ENCODE peak calls at places on chromosomes 5 and 9, in nine cellular contexts. One of them, this sample, is unnamed.

GRCh38 chr9:80797841-80798688 is 891.3 kb downstream of the TLE1 start:
- DNase-seq in tibial nerve: no peak
- DNase-seq in CD8-positive, alpha-beta T cell: no peak
- DNase-seq in Peyer's patch: no peak
- DNase-seq in fibroblast of lung: peak; percentile 90
- DNase-seq in OCI-LY7: no peak
- DNase-seq in cardiac muscle cell: no peak
- DNase-seq in A549: no peak
- DNase-seq in left ventricle myocardium inferior: peak; percentile 31
- DNase-seq in this sample: no peak

GRCh38 chr5:69364414-69364813 is 4.9 kb downstream of the AK6 start:
- DNase-seq in tibial nerve: no peak
- DNase-seq in CD8-positive, alpha-beta T cell: no peak
- DNase-seq in Peyer's patch: no peak
- DNase-seq in fibroblast of lung: peak; percentile 13
- DNase-seq in OCI-LY7: peak; percentile 51
- DNase-seq in cardiac muscle cell: no peak
- DNase-seq in A549: peak; percentile 57
- DNase-seq in left ventricle myocardium inferior: no peak
- DNase-seq in this sample: no peak

GRCh38 chr9:114174557-114174875 is 19.2 kb downstream of the COL27A1 start:
- DNase-seq in tibial nerve: no peak
- DNase-seq in CD8-positive, alpha-beta T cell: no peak
- DNase-seq in Peyer's patch: no peak
- DNase-seq in fibroblast of lung: no peak
- DNase-seq in OCI-LY7: no peak
- DNase-seq in cardiac muscle cell: no peak
- DNase-seq in A549: no peak
- DNase-seq in left ventricle myocardium inferior: no peak
- DNase-seq in this sample: no peak

GRCh38 chr5:43316421-43316820 is 3.2 kb upstream of the HMGCS1 start:
- DNase-seq in tibial nerve: no peak
- DNase-seq in CD8-positive, alpha-beta T cell: no peak
- DNase-seq in Peyer's patch: no peak
- DNase-seq in fibroblast of lung: no peak
- DNase-seq in OCI-LY7: no peak
- DNase-seq in cardiac muscle cell: no peak
- DNase-seq in A549: no peak
- DNase-seq in left ventricle myocardium inferior: no peak
- DNase-seq in this sample: no peak

GRCh38 chr9:6968271-6968670 is 210.5 kb downstream of the KDM4C start:
- DNase-seq in tibial nerve: no peak
- DNase-seq in CD8-positive, alpha-beta T cell: no peak
- DNase-seq in Peyer's patch: no peak
- DNase-seq in fibroblast of lung: peak; percentile 75
- DNase-seq in OCI-LY7: no peak
- DNase-seq in cardiac muscle cell: no peak
- DNase-seq in A549: no peak
- DNase-seq in left ventricle myocardium inferior: no peak
- DNase-seq in this sample: no peak

GRCh38 chr5:79938468-79938867 is 52.6 kb downstream of the MTX3 start:
- DNase-seq in tibial nerve: no peak
- DNase-seq in CD8-positive, alpha-beta T cell: peak; percentile 14
- DNase-seq in Peyer's patch: no peak
- DNase-seq in fibroblast of lung: no peak
- DNase-seq in OCI-LY7: no peak
- DNase-seq in cardiac muscle cell: no peak
- DNase-seq in A549: no peak
- DNase-seq in left ventricle myocardium inferior: no peak
- DNase-seq in this sample: no peak

GRCh38 chr9:136722969-136723356 is 10.6 kb downstream of the DIPK1B start:
- DNase-seq in tibial nerve: no peak
- DNase-seq in CD8-positive, alpha-beta T cell: no peak
- DNase-seq in Peyer's patch: no peak
- DNase-seq in fibroblast of lung: no peak
- DNase-seq in OCI-LY7: no peak
- DNase-seq in cardiac muscle cell: no peak
- DNase-seq in A549: peak; percentile 53
- DNase-seq in left ventricle myocardium inferior: no peak
- DNase-seq in this sample: no peak

GRCh38 chr5:38556599-38557308 is at the start of gene LIFR:
- DNase-seq in tibial nerve: peak; percentile 70
- DNase-seq in CD8-positive, alpha-beta T cell: peak; percentile 10
- DNase-seq in Peyer's patch: peak; percentile 63
- DNase-seq in fibroblast of lung: peak; percentile 81
- DNase-seq in OCI-LY7: no peak
- DNase-seq in cardiac muscle cell: peak; percentile 92
- DNase-seq in A549: peak; percentile 85
- DNase-seq in left ventricle myocardium inferior: peak; percentile 89
- DNase-seq in this sample: peak; percentile 13

GRCh38 chr5:159644053-159644452 is 272.2 kb upstream of the ADRA1B start:
- DNase-seq in tibial nerve: no peak
- DNase-seq in CD8-positive, alpha-beta T cell: no peak
- DNase-seq in Peyer's patch: no peak
- DNase-seq in fibroblast of lung: peak; percentile 11
- DNase-seq in OCI-LY7: no peak
- DNase-seq in cardiac muscle cell: no peak
- DNase-seq in A549: no peak
- DNase-seq in left ventricle myocardium inferior: no peak
- DNase-seq in this sample: no peak

GRCh38 chr5:93071710-93072109 is 509.3 kb downstream of the NR2F1-AS1 start:
- DNase-seq in tibial nerve: no peak
- DNase-seq in CD8-positive, alpha-beta T cell: no peak
- DNase-seq in Peyer's patch: no peak
- DNase-seq in fibroblast of lung: no peak
- DNase-seq in OCI-LY7: no peak
- DNase-seq in cardiac muscle cell: no peak
- DNase-seq in A549: no peak
- DNase-seq in left ventricle myocardium inferior: no peak
- DNase-seq in this sample: no peak

GRCh38 chr9:61673247-61673646 is 483.4 kb downstream of the SPATA31A7 start:
- DNase-seq in tibial nerve: no peak
- DNase-seq in CD8-positive, alpha-beta T cell: no peak
- DNase-seq in Peyer's patch: peak; percentile 34
- DNase-seq in fibroblast of lung: no peak
- DNase-seq in OCI-LY7: no peak
- DNase-seq in cardiac muscle cell: no peak
- DNase-seq in A549: no peak
- DNase-seq in left ventricle myocardium inferior: no peak
- DNase-seq in this sample: no peak

GRCh38 chr5:10691826-10692785 is 68.9 kb downstream of the DAP start:
- DNase-seq in tibial nerve: no peak
- DNase-seq in CD8-positive, alpha-beta T cell: no peak
- DNase-seq in Peyer's patch: no peak
- DNase-seq in fibroblast of lung: no peak
- DNase-seq in OCI-LY7: no peak
- DNase-seq in cardiac muscle cell: no peak
- DNase-seq in A549: no peak
- DNase-seq in left ventricle myocardium inferior: no peak
- DNase-seq in this sample: no peak

GRCh38 chr5:122615146-122615545 is 159.7 kb upstream of the SNX2 start:
- DNase-seq in tibial nerve: no peak
- DNase-seq in CD8-positive, alpha-beta T cell: no peak
- DNase-seq in Peyer's patch: no peak
- DNase-seq in fibroblast of lung: no peak
- DNase-seq in OCI-LY7: no peak
- DNase-seq in cardiac muscle cell: no peak
- DNase-seq in A549: no peak
- DNase-seq in left ventricle myocardium inferior: no peak
- DNase-seq in this sample: no peak

GRCh38 chr9:111294691-111295451 is 35.2 kb downstream of the OR2K2 start:
- DNase-seq in tibial nerve: no peak
- DNase-seq in CD8-positive, alpha-beta T cell: no peak
- DNase-seq in Peyer's patch: no peak
- DNase-seq in fibroblast of lung: no peak
- DNase-seq in OCI-LY7: no peak
- DNase-seq in cardiac muscle cell: no peak
- DNase-seq in A549: no peak
- DNase-seq in left ventricle myocardium inferior: no peak
- DNase-seq in this sample: no peak
- H3K27ac ChIP-seq in tibial nerve: peak overlapping the region; percentile 5
- H3K27ac ChIP-seq in CD8-positive, alpha-beta T cell: no peak overlapping the region
- H3K27ac ChIP-seq in Peyer's patch: no peak overlapping the region
- H3K27ac ChIP-seq in fibroblast of lung: no peak overlapping the region
- H3K27ac ChIP-seq in OCI-LY7: no peak overlapping the region
- H3K27ac ChIP-seq in cardiac muscle cell: no peak overlapping the region
- H3K27ac ChIP-seq in A549: no peak overlapping the region
- H3K27ac ChIP-seq in left ventricle myocardium inferior: no peak overlapping the region
- H3K27ac ChIP-seq in this sample: no peak overlapping the region

GRCh38 chr9:112532427-112532826 is 45.8 kb downstream of the KIAA1958 start:
- DNase-seq in tibial nerve: no peak
- DNase-seq in CD8-positive, alpha-beta T cell: no peak
- DNase-seq in Peyer's patch: no peak
- DNase-seq in fibroblast of lung: peak; percentile 89
- DNase-seq in OCI-LY7: no peak
- DNase-seq in cardiac muscle cell: no peak
- DNase-seq in A549: no peak
- DNase-seq in left ventricle myocardium inferior: no peak
- DNase-seq in this sample: no peak

GRCh38 chr9:112526973-112527372 is 40.3 kb downstream of the KIAA1958 start:
- DNase-seq in tibial nerve: no peak
- DNase-seq in CD8-positive, alpha-beta T cell: no peak
- DNase-seq in Peyer's patch: no peak
- DNase-seq in fibroblast of lung: no peak
- DNase-seq in OCI-LY7: no peak
- DNase-seq in cardiac muscle cell: no peak
- DNase-seq in A549: no peak
- DNase-seq in left ventricle myocardium inferior: no peak
- DNase-seq in this sample: no peak

GRCh38 chr9:112527959-112528358 is 41.3 kb downstream of the KIAA1958 start:
- DNase-seq in tibial nerve: no peak
- DNase-seq in CD8-positive, alpha-beta T cell: no peak
- DNase-seq in Peyer's patch: no peak
- DNase-seq in fibroblast of lung: no peak
- DNase-seq in OCI-LY7: no peak
- DNase-seq in cardiac muscle cell: no peak
- DNase-seq in A549: no peak
- DNase-seq in left ventricle myocardium inferior: no peak
- DNase-seq in this sample: no peak

GRCh38 chr9:112531666-112532282 is 45.1 kb downstream of the KIAA1958 start:
- DNase-seq in tibial nerve: no peak
- DNase-seq in CD8-positive, alpha-beta T cell: no peak
- DNase-seq in Peyer's patch: no peak
- DNase-seq in fibroblast of lung: no peak
- DNase-seq in OCI-LY7: no peak
- DNase-seq in cardiac muscle cell: peak; percentile 18
- DNase-seq in A549: no peak
- DNase-seq in left ventricle myocardium inferior: no peak
- DNase-seq in this sample: no peak

DNA sequence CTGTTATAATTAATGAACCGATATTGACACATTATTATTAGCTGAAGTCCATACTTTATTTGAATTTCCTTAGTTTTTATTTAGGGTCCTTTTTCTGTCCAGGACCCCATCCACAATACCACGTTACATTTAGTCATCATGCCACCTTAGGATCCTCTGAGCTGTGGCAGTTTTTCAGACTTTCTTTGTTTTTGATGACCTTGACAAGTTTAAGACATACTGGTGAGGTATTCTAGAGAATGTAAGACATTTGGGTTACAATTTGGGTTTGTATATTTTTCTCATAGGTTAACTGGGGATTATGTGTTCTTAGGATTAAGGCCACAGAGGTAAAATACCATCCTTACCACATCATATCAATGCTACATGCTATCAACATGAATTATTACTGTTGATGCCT is 42.7 kb downstream of the KIAA1958 start:
- DNase-seq in tibial nerve: no peak
- DNase-seq in CD8-positive, alpha-beta T cell: no peak
- DNase-seq in Peyer's patch: no peak
- DNase-seq in fibroblast of lung: no peak
- DNase-seq in OCI-LY7: no peak
- DNase-seq in cardiac muscle cell: no peak
- DNase-seq in A549: no peak
- DNase-seq in left ventricle myocardium inferior: no peak
- DNase-seq in this sample: no peak
- H3K4me1 ChIP-seq in tibial nerve: no peaks in the 10 kb centered on the region
- H3K4me1 ChIP-seq in CD8-positive, alpha-beta T cell: no peaks in the 10 kb centered on the region
- H3K4me1 ChIP-seq in Peyer's patch: no peaks in the 10 kb centered on the region
- H3K4me1 ChIP-seq in fibroblast of lung: no peaks in the 10 kb centered on the region
- H3K4me1 ChIP-seq in OCI-LY7: no peaks in the 10 kb centered on the region
- H3K4me1 ChIP-seq in cardiac muscle cell: peaks cover 10% of the 10 kb centered on the region
- H3K4me1 ChIP-seq in A549: peaks cover 16% of the 10 kb centered on the region
- H3K4me1 ChIP-seq in left ventricle myocardium inferior: peaks cover 19% of the 10 kb centered on the region
- H3K4me1 ChIP-seq in this sample: no peaks in the 10 kb centered on the region

GRCh38 chr9:34610434-34611206 is 1.3 kb downstream of the RPP25L start:
- DNase-seq in tibial nerve: no peak
- DNase-seq in CD8-positive, alpha-beta T cell: no peak
- DNase-seq in Peyer's patch: no peak
- DNase-seq in fibroblast of lung: no peak
- DNase-seq in OCI-LY7: no peak
- DNase-seq in cardiac muscle cell: peak; percentile 44
- DNase-seq in A549: no peak
- DNase-seq in left ventricle myocardium inferior: no peak
- DNase-seq in this sample: no peak
- H3K4me3 ChIP-seq in tibial nerve: peak overlapping the region; percentile 75
- H3K4me3 ChIP-seq in CD8-positive, alpha-beta T cell: peak overlapping the region; percentile 88
- H3K4me3 ChIP-seq in Peyer's patch: peak overlapping the region; percentile 82
- H3K4me3 ChIP-seq in fibroblast of lung: peak overlapping the region; percentile 93
- H3K4me3 ChIP-seq in OCI-LY7: peak overlapping the region; percentile 91
- H3K4me3 ChIP-seq in cardiac muscle cell: peak overlapping the region; percentile 58
- H3K4me3 ChIP-seq in A549: peak overlapping the region; percentile 75
- H3K4me3 ChIP-seq in left ventricle myocardium inferior: peak overlapping the region; percentile 89
- H3K4me3 ChIP-seq in this sample: peak overlapping the region; percentile 83

GRCh38 chr9:21331676-21332402 is 3.4 kb downstream of the KLHL9 start:
- DNase-seq in tibial nerve: no peak
- DNase-seq in CD8-positive, alpha-beta T cell: no peak
- DNase-seq in Peyer's patch: no peak
- DNase-seq in fibroblast of lung: no peak
- DNase-seq in OCI-LY7: no peak
- DNase-seq in cardiac muscle cell: no peak
- DNase-seq in A549: no peak
- DNase-seq in left ventricle myocardium inferior: no peak
- DNase-seq in this sample: no peak

GRCh38 chr9:21334969-21335632 is at the start of gene KLHL9:
- DNase-seq in tibial nerve: peak; percentile 80
- DNase-seq in CD8-positive, alpha-beta T cell: peak; percentile 86
- DNase-seq in Peyer's patch: peak; percentile 96
- DNase-seq in fibroblast of lung: peak; percentile 95
- DNase-seq in OCI-LY7: peak; percentile 92
- DNase-seq in cardiac muscle cell: peak; percentile 93
- DNase-seq in A549: peak; percentile 94
- DNase-seq in left ventricle myocardium inferior: peak; percentile 93
- DNase-seq in this sample: peak; percentile 84

GRCh38 chr9:21336467-21336866 is 1.3 kb upstream of the KLHL9 start:
- DNase-seq in tibial nerve: no peak
- DNase-seq in CD8-positive, alpha-beta T cell: no peak
- DNase-seq in Peyer's patch: no peak
- DNase-seq in fibroblast of lung: no peak
- DNase-seq in OCI-LY7: peak; percentile 21
- DNase-seq in cardiac muscle cell: no peak
- DNase-seq in A549: peak; percentile 27
- DNase-seq in left ventricle myocardium inferior: no peak
- DNase-seq in this sample: no peak

DNA sequence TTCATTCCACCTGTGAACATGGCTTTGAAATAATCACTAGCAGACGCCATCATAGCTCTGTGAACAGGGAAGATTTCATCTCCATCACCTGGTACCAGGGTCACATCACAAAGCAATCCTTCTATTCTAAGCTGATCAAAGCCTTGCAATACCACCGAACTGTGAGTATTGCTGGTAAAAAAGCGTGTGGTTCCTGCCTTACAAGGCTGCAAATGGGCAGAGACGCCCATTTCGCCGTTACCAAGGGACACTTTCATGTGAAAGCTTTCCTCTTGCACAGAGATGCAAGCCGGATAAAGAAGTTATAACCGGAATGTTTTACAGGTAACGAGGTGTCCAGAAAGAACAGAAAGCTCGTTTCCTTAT is 618 bp downstream of the KLHL9 start:
- DNase-seq in tibial nerve: no peak
- DNase-seq in CD8-positive, alpha-beta T cell: no peak
- DNase-seq in Peyer's patch: no peak
- DNase-seq in fibroblast of lung: peak; percentile 39
- DNase-seq in OCI-LY7: no peak
- DNase-seq in cardiac muscle cell: no peak
- DNase-seq in A549: peak; percentile 10
- DNase-seq in left ventricle myocardium inferior: no peak
- DNase-seq in this sample: no peak
- H3K27ac ChIP-seq in tibial nerve: peak overlapping the region; percentile 94
- H3K27ac ChIP-seq in CD8-positive, alpha-beta T cell: peak overlapping the region; percentile 93
- H3K27ac ChIP-seq in Peyer's patch: peak overlapping the region; percentile 93
- H3K27ac ChIP-seq in fibroblast of lung: peak overlapping the region; percentile 95
- H3K27ac ChIP-seq in OCI-LY7: peak overlapping the region; percentile 62
- H3K27ac ChIP-seq in cardiac muscle cell: peak overlapping the region; percentile 94
- H3K27ac ChIP-seq in A549: peak overlapping the region; percentile 95
- H3K27ac ChIP-seq in left ventricle myocardium inferior: peak overlapping the region; percentile 93
- H3K27ac ChIP-seq in this sample: peak overlapping the region; percentile 95